ENCODE peak calls at places on chromosome 2, in ten cellular contexts. G is transverse colon; T is progenitor cell of endocrine pancreas; S is Kasumi-1; Q is activated naive CD4-positive, alpha-beta T cell treated with anti-CD3 and anti-CD28 coated beads, Interleukin-2, amount 50 U/mL, for 72 hours; P is GM12892; E is GM12891; N is HTR-8/SVneo; Y is CD8-positive, alpha-beta memory T cell; D is cardiac fibroblast. C is an unnamed sample.

GRCh38 chr2:240436626-240437180 is 1.2 kb downstream of the GPC1 start:
- DNase-seq in Y (no peak), E (no peak), P (no peak), T (no peak), Q (no peak), S (no peak), G (no peak), N (no peak), D (peak), C (peak)

GRCh38 chr2:216803803-216804202 is 56.1 kb downstream of the TNP1 start:
- DNase-seq in Q (no peak), D (no peak), E (no peak), S (no peak), P (no peak), G (no peak), Y (no peak), N (no peak), T (no peak), C (no peak)

GRCh38 chr2:168119519-168120141 is 127.8 kb downstream of the STK39 start:
- DNase-seq in N (peak), Q (no peak), D (peak), S (peak), T (peak), G (no peak), E (no peak), P (no peak), Y (peak), C (no peak)

GRCh38 chr2:109722026-109722425 is 72.1 kb upstream of the RGPD5 start:
- DNase-seq in Y (no peak), G (no peak), S (no peak), D (no peak), N (no peak), Q (no peak), E (no peak), P (no peak), T (no peak), C (peak)

GRCh38 chr2:147846382-147847081 is 1.7 kb downstream of the ACVR2A start:
- DNase-seq in P (no peak), T (no peak), E (no peak), Q (no peak), N (no peak), S (no peak), Y (no peak), D (no peak), G (no peak), C (no peak)

GRCh38 chr2:714005-714741 is 37.0 kb upstream of the TMEM18 start:
- DNase-seq in N (peak), E (peak), D (peak), G (peak), Y (no peak), S (peak), T (no peak), P (peak), Q (no peak), C (peak)

GRCh38 chr2:12106440-12107080 is 360.1 kb downstream of the LPIN1 start:
- DNase-seq in Y (no peak), T (no peak), E (no peak), G (peak), Q (peak), N (peak), P (no peak), S (peak), D (peak), C (peak)

GRCh38 chr2:123717616-123718279 is 307.3 kb upstream of the CNTNAP5 start:
- DNase-seq in G (no peak), N (no peak), Q (no peak), Y (no peak), P (no peak), T (no peak), S (no peak), E (no peak), D (no peak), C (no peak)

GRCh38 chr2:240423788-240424191 is 11.7 kb upstream of the GPC1 start:
- DNase-seq in T (no peak), N (no peak), D (no peak), Y (no peak), S (no peak), Q (peak), P (no peak), G (no peak), E (no peak), C (no peak)

GRCh38 chr2:151156943-151157705 is 104.5 kb downstream of the RBM43 start:
- DNase-seq in Y (no peak), P (no peak), N (no peak), Q (no peak), D (peak), S (no peak), E (no peak), G (no peak), T (no peak), C (no peak)

GRCh38 chr2:101486258-101486701 is 11.4 kb upstream of the RFX8 start:
- DNase-seq in E (no peak), N (no peak), G (no peak), Y (no peak), Q (no peak), D (no peak), T (no peak), S (no peak), P (no peak), C (no peak)

GRCh38 chr2:72989770-72990556 is 72.6 kb downstream of the EMX1 start:
- DNase-seq in P (no peak), E (no peak), N (no peak), G (peak), D (no peak), Y (no peak), S (no peak), Q (peak), T (no peak), C (peak)

GRCh38 chr2:169895294-169895985 is 68.2 kb downstream of the UBR3 start:
- DNase-seq in Q (no peak), T (no peak), S (no peak), D (peak), Y (no peak), N (no peak), E (no peak), G (no peak), P (no peak), C (no peak)

GRCh38 chr2:234993547-234993981 is 41.7 kb downstream of the SH3BP4 start:
- DNase-seq in T (no peak), E (no peak), D (no peak), P (no peak), Y (no peak), Q (no peak), G (no peak), N (no peak), S (no peak), C (no peak)

GRCh38 chr2:174977364-174977763 is 27.8 kb downstream of the CHN1 start:
- DNase-seq in T (no peak), G (no peak), Q (no peak), N (no peak), E (no peak), P (no peak), Y (no peak), S (no peak), D (no peak), C (no peak)

GRCh38 chr2:214410918-214411554 is at the start of gene VWC2L:
- DNase-seq in T (peak), Y (no peak), S (peak), Q (no peak), D (peak), N (peak), P (no peak), E (no peak), G (peak), C (peak)

GRCh38 chr2:100924122-100924519 is 78.0 kb upstream of the RPL31 start:
- DNase-seq in T (no peak), G (no peak), P (no peak), D (peak), S (no peak), N (no peak), Q (no peak), E (no peak), Y (no peak), C (no peak)

GRCh38 chr2:113755690-113756063 is 765 bp downstream of the SLC35F5 start:
- DNase-seq in T (no peak), E (no peak), S (no peak), P (no peak), Q (no peak), Y (no peak), N (no peak), G (peak), D (peak), C (no peak)

GRCh38 chr2:11140492-11140891 is 14.8 kb upstream of the SLC66A3 start:
- DNase-seq in S (no peak), T (no peak), N (peak), Q (no peak), D (peak), G (no peak), Y (no peak), E (no peak), P (no peak), C (no peak)

GRCh38 chr2:240948086-240948485 is 42.0 kb downstream of the CROCC2 start:
- DNase-seq in Y (no peak), Q (peak), D (no peak), P (no peak), T (peak), E (no peak), N (no peak), G (peak), S (no peak), C (no peak)

GRCh38 chr2:235268535-235268934 is 225.3 kb upstream of the AGAP1 start:
- DNase-seq in T (no peak), S (no peak), N (peak), Q (no peak), E (no peak), G (no peak), Y (no peak), P (no peak), D (peak), C (no peak)

GRCh38 chr2:127014224-127014623 is 92.7 kb downstream of the BIN1 start:
- DNase-seq in S (no peak), Y (no peak), E (no peak), G (no peak), N (no peak), Q (no peak), T (no peak), D (no peak), P (no peak), C (no peak)

GRCh38 chr2:130827502-130828251 is 9.0 kb upstream of the ARHGEF4 start:
- DNase-seq in N (no peak), S (no peak), Q (no peak), P (no peak), G (no peak), D (peak), Y (no peak), T (no peak), E (no peak), C (no peak)

GRCh38 chr2:215290980-215291599 is 20.8 kb upstream of the ATIC start:
- DNase-seq in Y (no peak), S (no peak), N (no peak), P (no peak), Q (no peak), D (peak), E (no peak), G (no peak), T (no peak), C (no peak)

GRCh38 chr2:33380661-33381183 is 95.7 kb upstream of the RASGRP3 start:
- DNase-seq in N (no peak), T (no peak), P (no peak), Q (no peak), E (no peak), D (no peak), S (peak), G (no peak), Y (no peak), C (no peak)

GRCh38 chr2:236748385-236748784 is 178.8 kb downstream of the ACKR3 start:
- DNase-seq in N (no peak), Q (no peak), P (no peak), E (no peak), Y (no peak), T (no peak), D (peak), G (peak), S (no peak), C (peak)

GRCh38 chr2:165840333-165840958 is 46.4 kb upstream of the GALNT3 start:
- DNase-seq in Y (no peak), Q (no peak), T (no peak), D (no peak), P (no peak), G (no peak), E (no peak), N (no peak), S (no peak), C (no peak)

GRCh38 chr2:178297091-178297411 is 102.7 kb downstream of the OSBPL6 start:
- DNase-seq in E (no peak), N (no peak), Y (no peak), S (no peak), D (no peak), T (no peak), P (no peak), Q (no peak), G (no peak), C (no peak)

GRCh38 chr2:11669454-11670291 is at the start of gene NTSR2:
- DNase-seq in Y (peak), N (no peak), T (peak), E (no peak), D (peak), G (peak), P (no peak), Q (no peak), S (peak), C (peak)

GRCh38 chr2:218853766-218854165 is 5.8 kb upstream of the WNT6 start:
- DNase-seq in D (peak), G (no peak), T (no peak), Q (peak), Y (no peak), N (no peak), S (no peak), E (no peak), P (no peak), C (no peak)

GRCh38 chr2:197558393-197558792 is 42.5 kb downstream of the MOB4 start:
- DNase-seq in N (no peak), D (no peak), G (no peak), S (no peak), P (no peak), T (no peak), E (no peak), Q (no peak), Y (no peak), C (no peak)

GRCh38 chr2:173037245-173038106 is 38.2 kb upstream of the MAP3K20 start:
- DNase-seq in P (no peak), N (no peak), Y (no peak), E (no peak), S (no peak), Q (no peak), G (no peak), D (peak), T (no peak), C (no peak)

GRCh38 chr2:117085256-117085655 is 729.2 kb upstream of the DDX18 start:
- DNase-seq in P (no peak), E (no peak), S (no peak), Y (no peak), G (no peak), N (no peak), T (no peak), D (no peak), Q (no peak), C (no peak)

GRCh38 chr2:216507220-216508143 is 8.8 kb downstream of the RPL37A start:
- DNase-seq in N (no peak), T (no peak), Q (no peak), E (no peak), P (no peak), D (peak), G (no peak), Y (no peak), S (no peak), C (no peak)

GRCh38 chr2:5915926-5916325 is 223.7 kb downstream of the SOX11 start:
- DNase-seq in N (no peak), E (no peak), G (no peak), D (no peak), Q (no peak), S (peak), T (no peak), P (no peak), Y (no peak), C (no peak)

C was measured in adrenal gland.